ENCODE peak calls at places on chromosomes 11 and 22, in seven cellular contexts. U is AG10803, J is upper lobe of right lung, G is BJ, Z is colonic mucosa, A is tibial artery, C is cardiac muscle cell. S is an unnamed sample.

GRCh38 chr22:35971418-35972119 is 57.1 kb downstream of the RBFOX2 start:
- DNase-seq in U (peak), A (no peak), C (peak), J (no peak), Z (no peak), G (peak), S (peak)

GRCh38 chr22:46073683-46074504 is 76.4 kb upstream of the PPARA start:
- DNase-seq in A (peak), Z (no peak), U (no peak), G (no peak), C (peak), J (peak), S (no peak)

GRCh38 chr22:17271711-17272451 is 52.6 kb upstream of the ADA2 start:
- DNase-seq in Z (no peak), A (no peak), J (no peak), C (no peak), G (no peak), U (no peak), S (no peak)

GRCh38 chr11:46389450-46390330 is 1.9 kb downstream of the CHRM4 start:
- DNase-seq in C (peak), A (peak), G (no peak), U (peak), J (peak), Z (peak), S (no peak)

GRCh38 chr11:117959438-117960149 is 26.6 kb upstream of the IL10RA start:
- DNase-seq in J (no peak), G (no peak), C (no peak), Z (no peak), U (no peak), A (no peak), S (no peak)

GRCh38 chr11:27329867-27330632 is 33.0 kb downstream of the CCDC34 start:
- DNase-seq in U (no peak), A (no peak), G (no peak), C (no peak), Z (no peak), J (no peak), S (no peak)

GRCh38 chr11:130629039-130629438 is 180.6 kb downstream of the ADAMTS15 start:
- DNase-seq in Z (no peak), A (no peak), G (no peak), U (no peak), C (no peak), J (no peak), S (no peak)

GRCh38 chr11:120959189-120959588 is 64.7 kb upstream of the TBCEL start:
- DNase-seq in A (no peak), Z (no peak), G (no peak), C (no peak), U (no peak), J (no peak), S (no peak)

GRCh38 chr11:45148276-45148675 is 1.8 kb downstream of the PRDM11 start:
- DNase-seq in Z (peak), J (no peak), C (no peak), A (no peak), G (no peak), U (no peak), S (no peak)

GRCh38 chr11:68120212-68121066 is 749 bp downstream of the CHKA start:
- DNase-seq in G (no peak), A (peak), Z (peak), J (peak), U (peak), C (peak), S (no peak)

GRCh38 chr11:65488273-65489058 is 10.4 kb upstream of the MALAT1 start:
- DNase-seq in C (no peak), Z (peak), J (peak), U (peak), G (no peak), A (peak), S (no peak)

GRCh38 chr11:14300661-14301304 is 58.2 kb downstream of the RRAS2 start:
- DNase-seq in G (no peak), J (no peak), C (peak), U (peak), Z (peak), A (peak), S (no peak)

GRCh38 chr11:24617856-24618255 is 121.0 kb downstream of the LUZP2 start:
- DNase-seq in G (no peak), Z (no peak), U (no peak), C (no peak), A (no peak), J (no peak), S (no peak)

GRCh38 chr11:79332017-79332416 is 108.8 kb downstream of the TENM4 start:
- DNase-seq in Z (no peak), G (no peak), A (no peak), J (no peak), U (peak), C (no peak), S (no peak)

GRCh38 chr11:21465203-21465602 is 727.7 kb upstream of the ANO5 start:
- DNase-seq in U (no peak), A (no peak), G (no peak), Z (no peak), J (no peak), C (no peak), S (no peak)

GRCh38 chr22:27302501-27302900 is 499.1 kb downstream of the MN1 start:
- DNase-seq in U (no peak), Z (no peak), J (no peak), C (no peak), A (no peak), G (no peak), S (no peak)

GRCh38 chr11:96412761-96413381 is 23.1 kb downstream of the JRKL start:
- DNase-seq in A (no peak), J (no peak), U (no peak), Z (no peak), G (no peak), C (no peak), S (no peak)

GRCh38 chr22:28030442-28030841 is 111.4 kb upstream of the PITPNB start:
- DNase-seq in Z (no peak), A (no peak), U (no peak), C (no peak), J (no peak), G (no peak), S (no peak)

GRCh38 chr22:30206964-30207363 is 39.6 kb downstream of the LIF start:
- DNase-seq in G (peak), U (peak), A (peak), C (peak), Z (no peak), J (no peak), S (peak)

GRCh38 chr11:22703561-22703960 is 37.1 kb downstream of the GAS2 start:
- DNase-seq in G (no peak), U (no peak), C (peak), J (no peak), Z (no peak), A (no peak), S (no peak)

GRCh38 chr11:114209904-114210303 is 86.3 kb upstream of the NNMT start:
- DNase-seq in C (no peak), Z (no peak), J (no peak), A (no peak), U (no peak), G (no peak), S (no peak)

GRCh38 chr11:16179668-16180067 is 176.7 kb downstream of the SOX6 start:
- DNase-seq in U (peak), J (no peak), Z (no peak), A (no peak), G (peak), C (no peak), S (peak)

GRCh38 chr11:16177688-16178087 is 178.7 kb downstream of the SOX6 start:
- DNase-seq in Z (no peak), A (no peak), G (no peak), J (no peak), C (no peak), U (no peak), S (no peak)

GRCh38 chr11:16182553-16182952 is 173.8 kb downstream of the SOX6 start:
- DNase-seq in Z (no peak), A (no peak), J (no peak), G (no peak), C (no peak), U (no peak), S (no peak)

GRCh38 chr11:16180868-16181267 is 175.5 kb downstream of the SOX6 start:
- DNase-seq in J (no peak), A (no peak), U (no peak), C (no peak), G (no peak), Z (no peak), S (no peak)

DNA sequence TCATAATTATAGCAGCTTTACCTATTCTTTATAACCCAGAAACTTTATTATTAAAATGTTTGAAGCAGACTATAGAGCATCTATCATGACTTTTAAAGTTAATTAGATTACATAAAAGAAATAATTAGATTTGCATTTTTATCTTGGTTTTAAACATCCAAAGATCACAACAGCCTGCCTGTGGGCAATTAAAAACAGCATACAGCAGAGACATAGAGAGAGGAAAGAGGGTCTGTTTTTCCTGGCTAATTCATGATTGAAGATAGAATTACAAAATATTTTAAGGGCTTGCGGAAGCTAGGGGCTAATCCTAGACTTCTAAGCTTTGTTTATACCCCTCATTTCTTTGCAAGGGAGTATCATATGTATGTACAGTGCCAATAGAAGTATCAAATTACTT is 178.1 kb downstream of the SOX6 start:
- DNase-seq in G (no peak), J (no peak), A (no peak), U (no peak), Z (no peak), C (no peak), S (no peak)
- H3K4me3 ChIP-seq in G (no peak), J (no peak), A (no peak), U (no peak), Z (no peak), C (no peak), S (no peak)

GRCh38 chr22:38186429-38186828 is 4.8 kb upstream of the PLA2G6 start:
- DNase-seq in A (no peak), C (no peak), U (no peak), Z (no peak), J (no peak), G (no peak), S (no peak)

GRCh38 chr22:38180841-38181452 is 683 bp downstream of the PLA2G6 start:
- DNase-seq in G (no peak), J (peak), C (no peak), A (peak), U (no peak), Z (peak), S (no peak)

GRCh38 chr22:38187413-38188212 is 6.0 kb upstream of the PLA2G6 start:
- DNase-seq in A (no peak), Z (peak), J (no peak), G (no peak), U (peak), C (no peak), S (no peak)

GRCh38 chr22:38181453-38182200 is at the start of gene PLA2G6:
- DNase-seq in G (peak), Z (peak), U (peak), A (peak), J (peak), C (peak), S (peak)

GRCh38 chr22:38184788-38185187 is 3.2 kb upstream of the PLA2G6 start:
- DNase-seq in C (no peak), G (no peak), Z (no peak), U (no peak), J (no peak), A (no peak), S (no peak)
- H3K4me3 ChIP-seq in C (no peak), G (no peak), Z (no peak), U (no peak), J (no peak), A (no peak), S (no peak)

DNA sequence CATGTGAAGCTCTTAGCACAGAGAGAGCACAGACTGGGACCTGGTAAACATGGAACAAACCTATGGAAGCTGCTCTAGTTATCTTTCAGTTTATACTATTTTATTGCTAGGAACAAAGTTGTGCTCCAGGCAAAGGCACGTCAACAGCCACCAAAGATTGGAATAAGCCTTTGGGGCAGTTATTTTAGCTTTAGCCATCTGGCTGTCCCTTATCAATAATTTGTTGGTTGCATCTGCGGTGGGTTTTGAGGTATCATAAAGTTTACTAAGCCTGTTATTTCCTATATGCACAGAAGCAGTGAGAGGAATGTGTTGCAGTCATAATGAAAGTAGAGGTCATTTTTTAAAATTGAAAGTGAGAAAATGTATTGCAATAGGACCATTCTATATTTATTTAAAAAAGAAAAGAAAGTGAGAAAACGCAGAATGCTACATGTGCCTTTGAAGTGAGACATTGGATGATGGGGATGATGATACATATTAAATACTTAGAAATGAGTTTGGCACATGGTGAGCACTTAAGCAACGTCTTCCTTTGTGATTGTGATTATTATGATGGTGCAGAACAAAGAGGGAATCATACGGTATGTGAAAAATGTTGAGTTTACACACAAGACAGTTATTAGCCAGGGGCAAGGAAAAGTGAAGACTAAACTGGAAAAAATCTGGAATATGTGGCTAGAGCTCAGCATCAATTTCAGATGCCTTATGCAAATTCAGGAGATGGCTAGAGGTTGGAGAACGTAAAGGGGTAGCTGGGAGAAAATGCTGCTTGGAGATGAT is 58.3 kb downstream of the PRR5L start:
- DNase-seq in A (no peak), C (no peak), U (peak), G (peak), Z (peak), J (no peak), S (peak)
- H3K4me3 ChIP-seq in A (no peak), C (no peak), U (no peak), G (no peak), Z (no peak), J (no peak), S (no peak)

GRCh38 chr11:61516191-61516590 is 7.6 kb downstream of the LRRC10B start:
- DNase-seq in J (no peak), A (no peak), Z (no peak), C (no peak), U (no peak), G (no peak), S (no peak)
- H3K4me3 ChIP-seq in J (no peak), A (peak), Z (no peak), C (no peak), U (no peak), G (peak), S (no peak)

GRCh38 chr11:74822187-74822586 is 73.5 kb downstream of the RNF169 start:
- DNase-seq in C (no peak), J (no peak), U (peak), A (no peak), G (peak), Z (no peak), S (peak)

GRCh38 chr11:74824285-74824982 is 75.8 kb downstream of the RNF169 start:
- DNase-seq in U (no peak), Z (no peak), C (no peak), G (no peak), A (no peak), J (no peak), S (no peak)

DNA sequence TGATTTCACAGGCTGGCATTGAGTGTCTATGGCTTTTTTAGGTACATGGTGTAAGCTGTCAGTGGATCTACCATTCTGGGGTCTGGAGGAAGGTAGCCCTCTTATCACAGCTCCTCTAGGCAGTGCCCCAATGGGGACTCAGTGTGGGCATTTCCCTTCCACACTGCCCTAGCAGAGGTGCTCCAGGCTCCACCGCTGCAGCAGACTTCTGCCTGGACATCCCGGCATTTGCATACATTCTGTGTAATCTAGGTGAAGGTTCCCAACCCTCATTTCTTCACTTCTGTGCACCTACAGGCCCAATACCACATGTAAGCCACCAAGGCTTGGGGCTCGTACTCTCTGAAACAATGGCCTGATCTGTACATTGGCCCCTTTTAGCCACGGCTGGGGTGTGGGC is 78.3 kb downstream of the RNF169 start:
- DNase-seq in J (no peak), G (no peak), U (no peak), A (no peak), Z (no peak), C (no peak), S (no peak)
- H3K4me3 ChIP-seq in J (no peak), G (no peak), U (no peak), A (no peak), Z (no peak), C (no peak), S (no peak)

GRCh38 chr11:105611414-105611813 is 1.5 kb downstream of the GRIA4 start:
- DNase-seq in Z (no peak), U (no peak), C (peak), A (no peak), J (no peak), G (no peak), S (no peak)
- H3K4me3 ChIP-seq in Z (no peak), U (no peak), C (peak), A (no peak), J (no peak), G (no peak), S (no peak)

S was measured in AG04449.